ENCODE peak calls at places on chromosomes 12 and 14, in ten cellular contexts. One of them, this sample, is unnamed.

GRCh38 chr14:74608959-74609611 is 3.0 kb downstream of the LTBP2 start:
- DNase-seq in M059J: peak
- DNase-seq in NCI-H69: peak
- DNase-seq in skeletal muscle cell: no peak
- DNase-seq in stimulated activated CD8-positive, alpha-beta memory T cell treated with anti-CD3 and anti-CD28 coated beads, Interleukin-15, amount 100 ng/mL, for 4 hours: peak
- DNase-seq in midbrain: peak
- DNase-seq in fibroblast of pulmonary artery: peak
- DNase-seq in effector CD4-positive, alpha-beta T cell: peak
- DNase-seq in LoVo: peak
- DNase-seq in cardiac fibroblast: peak
- DNase-seq in this sample: peak

GRCh38 chr12:120853188-120853587 is 51.0 kb downstream of the SPPL3 start:
- DNase-seq in M059J: peak
- DNase-seq in NCI-H69: no peak
- DNase-seq in skeletal muscle cell: no peak
- DNase-seq in stimulated activated CD8-positive, alpha-beta memory T cell treated with anti-CD3 and anti-CD28 coated beads, Interleukin-15, amount 100 ng/mL, for 4 hours: no peak
- DNase-seq in midbrain: no peak
- DNase-seq in fibroblast of pulmonary artery: peak
- DNase-seq in effector CD4-positive, alpha-beta T cell: no peak
- DNase-seq in LoVo: no peak
- DNase-seq in cardiac fibroblast: peak
- DNase-seq in this sample: no peak

GRCh38 chr14:71354801-71355200 is 447.5 kb downstream of the PCNX1 start:
- DNase-seq in M059J: peak
- DNase-seq in NCI-H69: no peak
- DNase-seq in skeletal muscle cell: no peak
- DNase-seq in stimulated activated CD8-positive, alpha-beta memory T cell treated with anti-CD3 and anti-CD28 coated beads, Interleukin-15, amount 100 ng/mL, for 4 hours: no peak
- DNase-seq in midbrain: no peak
- DNase-seq in fibroblast of pulmonary artery: peak
- DNase-seq in effector CD4-positive, alpha-beta T cell: no peak
- DNase-seq in LoVo: no peak
- DNase-seq in cardiac fibroblast: no peak
- DNase-seq in this sample: no peak

GRCh38 chr12:78951746-78952532 is 87.4 kb downstream of the SYT1 start:
- DNase-seq in M059J: peak
- DNase-seq in NCI-H69: peak
- DNase-seq in skeletal muscle cell: no peak
- DNase-seq in stimulated activated CD8-positive, alpha-beta memory T cell treated with anti-CD3 and anti-CD28 coated beads, Interleukin-15, amount 100 ng/mL, for 4 hours: no peak
- DNase-seq in midbrain: no peak
- DNase-seq in fibroblast of pulmonary artery: peak
- DNase-seq in effector CD4-positive, alpha-beta T cell: no peak
- DNase-seq in LoVo: no peak
- DNase-seq in cardiac fibroblast: no peak
- DNase-seq in this sample: peak

GRCh38 chr14:55901281-55901680 is 216.9 kb upstream of the PELI2 start:
- DNase-seq in M059J: no peak
- DNase-seq in NCI-H69: no peak
- DNase-seq in skeletal muscle cell: no peak
- DNase-seq in stimulated activated CD8-positive, alpha-beta memory T cell treated with anti-CD3 and anti-CD28 coated beads, Interleukin-15, amount 100 ng/mL, for 4 hours: no peak
- DNase-seq in midbrain: no peak
- DNase-seq in fibroblast of pulmonary artery: no peak
- DNase-seq in effector CD4-positive, alpha-beta T cell: no peak
- DNase-seq in LoVo: no peak
- DNase-seq in cardiac fibroblast: no peak
- DNase-seq in this sample: no peak

GRCh38 chr12:59007620-59008019 is 87.3 kb upstream of the LRIG3 start:
- DNase-seq in M059J: peak
- DNase-seq in NCI-H69: no peak
- DNase-seq in skeletal muscle cell: no peak
- DNase-seq in stimulated activated CD8-positive, alpha-beta memory T cell treated with anti-CD3 and anti-CD28 coated beads, Interleukin-15, amount 100 ng/mL, for 4 hours: no peak
- DNase-seq in midbrain: no peak
- DNase-seq in fibroblast of pulmonary artery: no peak
- DNase-seq in effector CD4-positive, alpha-beta T cell: no peak
- DNase-seq in LoVo: no peak
- DNase-seq in cardiac fibroblast: no peak
- DNase-seq in this sample: no peak

GRCh38 chr14:68373124-68373646 is 419.7 kb downstream of the ZFP36L1 start:
- DNase-seq in M059J: no peak
- DNase-seq in NCI-H69: no peak
- DNase-seq in skeletal muscle cell: no peak
- DNase-seq in stimulated activated CD8-positive, alpha-beta memory T cell treated with anti-CD3 and anti-CD28 coated beads, Interleukin-15, amount 100 ng/mL, for 4 hours: no peak
- DNase-seq in midbrain: no peak
- DNase-seq in fibroblast of pulmonary artery: no peak
- DNase-seq in effector CD4-positive, alpha-beta T cell: no peak
- DNase-seq in LoVo: no peak
- DNase-seq in cardiac fibroblast: no peak
- DNase-seq in this sample: no peak

GRCh38 chr12:21054334-21054733 is 76.7 kb upstream of the SLCO1B1 start:
- DNase-seq in M059J: peak
- DNase-seq in NCI-H69: no peak
- DNase-seq in skeletal muscle cell: no peak
- DNase-seq in stimulated activated CD8-positive, alpha-beta memory T cell treated with anti-CD3 and anti-CD28 coated beads, Interleukin-15, amount 100 ng/mL, for 4 hours: no peak
- DNase-seq in midbrain: no peak
- DNase-seq in fibroblast of pulmonary artery: peak
- DNase-seq in effector CD4-positive, alpha-beta T cell: no peak
- DNase-seq in LoVo: no peak
- DNase-seq in cardiac fibroblast: no peak
- DNase-seq in this sample: no peak

GRCh38 chr12:1594045-1594294 is 411 bp downstream of the FBXL14 start:
- DNase-seq in M059J: peak
- DNase-seq in NCI-H69: peak
- DNase-seq in skeletal muscle cell: no peak
- DNase-seq in stimulated activated CD8-positive, alpha-beta memory T cell treated with anti-CD3 and anti-CD28 coated beads, Interleukin-15, amount 100 ng/mL, for 4 hours: no peak
- DNase-seq in midbrain: no peak
- DNase-seq in fibroblast of pulmonary artery: no peak
- DNase-seq in effector CD4-positive, alpha-beta T cell: no peak
- DNase-seq in LoVo: no peak
- DNase-seq in cardiac fibroblast: peak
- DNase-seq in this sample: no peak

GRCh38 chr12:31749024-31749704 is 20.3 kb upstream of the AMN1 start:
- DNase-seq in M059J: peak
- DNase-seq in NCI-H69: peak
- DNase-seq in skeletal muscle cell: peak
- DNase-seq in stimulated activated CD8-positive, alpha-beta memory T cell treated with anti-CD3 and anti-CD28 coated beads, Interleukin-15, amount 100 ng/mL, for 4 hours: peak
- DNase-seq in midbrain: no peak
- DNase-seq in fibroblast of pulmonary artery: peak
- DNase-seq in effector CD4-positive, alpha-beta T cell: peak
- DNase-seq in LoVo: peak
- DNase-seq in cardiac fibroblast: peak
- DNase-seq in this sample: peak

GRCh38 chr14:91094772-91095171 is 19.1 kb upstream of the DGLUCY start:
- DNase-seq in M059J: no peak
- DNase-seq in NCI-H69: no peak
- DNase-seq in skeletal muscle cell: no peak
- DNase-seq in stimulated activated CD8-positive, alpha-beta memory T cell treated with anti-CD3 and anti-CD28 coated beads, Interleukin-15, amount 100 ng/mL, for 4 hours: no peak
- DNase-seq in midbrain: no peak
- DNase-seq in fibroblast of pulmonary artery: no peak
- DNase-seq in effector CD4-positive, alpha-beta T cell: no peak
- DNase-seq in LoVo: no peak
- DNase-seq in cardiac fibroblast: no peak
- DNase-seq in this sample: no peak

GRCh38 chr14:91545946-91546716 is 36.0 kb upstream of the PPP4R3A start:
- DNase-seq in M059J: no peak
- DNase-seq in NCI-H69: no peak
- DNase-seq in skeletal muscle cell: no peak
- DNase-seq in stimulated activated CD8-positive, alpha-beta memory T cell treated with anti-CD3 and anti-CD28 coated beads, Interleukin-15, amount 100 ng/mL, for 4 hours: no peak
- DNase-seq in midbrain: no peak
- DNase-seq in fibroblast of pulmonary artery: no peak
- DNase-seq in effector CD4-positive, alpha-beta T cell: no peak
- DNase-seq in LoVo: no peak
- DNase-seq in cardiac fibroblast: peak
- DNase-seq in this sample: no peak

GRCh38 chr14:68222726-68223125 is 403.1 kb downstream of the RAD51B start:
- DNase-seq in M059J: no peak
- DNase-seq in NCI-H69: no peak
- DNase-seq in skeletal muscle cell: no peak
- DNase-seq in stimulated activated CD8-positive, alpha-beta memory T cell treated with anti-CD3 and anti-CD28 coated beads, Interleukin-15, amount 100 ng/mL, for 4 hours: no peak
- DNase-seq in midbrain: no peak
- DNase-seq in fibroblast of pulmonary artery: no peak
- DNase-seq in effector CD4-positive, alpha-beta T cell: no peak
- DNase-seq in LoVo: no peak
- DNase-seq in cardiac fibroblast: no peak
- DNase-seq in this sample: no peak

GRCh38 chr14:105563347-105563737 is 37.0 kb downstream of the TMEM121 start:
- DNase-seq in M059J: no peak
- DNase-seq in NCI-H69: no peak
- DNase-seq in skeletal muscle cell: no peak
- DNase-seq in stimulated activated CD8-positive, alpha-beta memory T cell treated with anti-CD3 and anti-CD28 coated beads, Interleukin-15, amount 100 ng/mL, for 4 hours: no peak
- DNase-seq in midbrain: no peak
- DNase-seq in fibroblast of pulmonary artery: no peak
- DNase-seq in effector CD4-positive, alpha-beta T cell: no peak
- DNase-seq in LoVo: no peak
- DNase-seq in cardiac fibroblast: no peak
- DNase-seq in this sample: no peak

GRCh38 chr12:77003244-77003643 is 62.1 kb downstream of the E2F7 start:
- DNase-seq in M059J: no peak
- DNase-seq in NCI-H69: no peak
- DNase-seq in skeletal muscle cell: no peak
- DNase-seq in stimulated activated CD8-positive, alpha-beta memory T cell treated with anti-CD3 and anti-CD28 coated beads, Interleukin-15, amount 100 ng/mL, for 4 hours: no peak
- DNase-seq in midbrain: no peak
- DNase-seq in fibroblast of pulmonary artery: no peak
- DNase-seq in effector CD4-positive, alpha-beta T cell: no peak
- DNase-seq in LoVo: no peak
- DNase-seq in cardiac fibroblast: no peak
- DNase-seq in this sample: no peak

GRCh38 chr12:43858096-43858495 is 22.2 kb downstream of the TMEM117 start:
- DNase-seq in M059J: no peak
- DNase-seq in NCI-H69: peak
- DNase-seq in skeletal muscle cell: no peak
- DNase-seq in stimulated activated CD8-positive, alpha-beta memory T cell treated with anti-CD3 and anti-CD28 coated beads, Interleukin-15, amount 100 ng/mL, for 4 hours: no peak
- DNase-seq in midbrain: no peak
- DNase-seq in fibroblast of pulmonary artery: no peak
- DNase-seq in effector CD4-positive, alpha-beta T cell: no peak
- DNase-seq in LoVo: no peak
- DNase-seq in cardiac fibroblast: no peak
- DNase-seq in this sample: no peak

GRCh38 chr14:89294060-89294459 is 123.0 kb downstream of the FOXN3 start:
- DNase-seq in M059J: no peak
- DNase-seq in NCI-H69: no peak
- DNase-seq in skeletal muscle cell: no peak
- DNase-seq in stimulated activated CD8-positive, alpha-beta memory T cell treated with anti-CD3 and anti-CD28 coated beads, Interleukin-15, amount 100 ng/mL, for 4 hours: no peak
- DNase-seq in midbrain: no peak
- DNase-seq in fibroblast of pulmonary artery: no peak
- DNase-seq in effector CD4-positive, alpha-beta T cell: no peak
- DNase-seq in LoVo: no peak
- DNase-seq in cardiac fibroblast: no peak
- DNase-seq in this sample: no peak

GRCh38 chr12:62840311-62840710 is 94.6 kb downstream of the PPM1H start:
- DNase-seq in M059J: no peak
- DNase-seq in NCI-H69: no peak
- DNase-seq in skeletal muscle cell: peak
- DNase-seq in stimulated activated CD8-positive, alpha-beta memory T cell treated with anti-CD3 and anti-CD28 coated beads, Interleukin-15, amount 100 ng/mL, for 4 hours: no peak
- DNase-seq in midbrain: no peak
- DNase-seq in fibroblast of pulmonary artery: no peak
- DNase-seq in effector CD4-positive, alpha-beta T cell: no peak
- DNase-seq in LoVo: no peak
- DNase-seq in cardiac fibroblast: no peak
- DNase-seq in this sample: no peak

GRCh38 chr12:113860059-113860820 is 105.9 kb downstream of the RBM19 start:
- DNase-seq in M059J: no peak
- DNase-seq in NCI-H69: peak
- DNase-seq in skeletal muscle cell: no peak
- DNase-seq in stimulated activated CD8-positive, alpha-beta memory T cell treated with anti-CD3 and anti-CD28 coated beads, Interleukin-15, amount 100 ng/mL, for 4 hours: no peak
- DNase-seq in midbrain: no peak
- DNase-seq in fibroblast of pulmonary artery: no peak
- DNase-seq in effector CD4-positive, alpha-beta T cell: no peak
- DNase-seq in LoVo: no peak
- DNase-seq in cardiac fibroblast: no peak
- DNase-seq in this sample: peak

GRCh38 chr12:55659486-55660385 is 23.0 kb downstream of the OR10P1 start:
- DNase-seq in M059J: peak
- DNase-seq in NCI-H69: peak
- DNase-seq in skeletal muscle cell: no peak
- DNase-seq in stimulated activated CD8-positive, alpha-beta memory T cell treated with anti-CD3 and anti-CD28 coated beads, Interleukin-15, amount 100 ng/mL, for 4 hours: no peak
- DNase-seq in midbrain: no peak
- DNase-seq in fibroblast of pulmonary artery: peak
- DNase-seq in effector CD4-positive, alpha-beta T cell: no peak
- DNase-seq in LoVo: peak
- DNase-seq in cardiac fibroblast: peak
- DNase-seq in this sample: peak

GRCh38 chr14:77040995-77041744 is 12.7 kb upstream of the IRF2BPL start:
- DNase-seq in M059J: no peak
- DNase-seq in NCI-H69: peak
- DNase-seq in skeletal muscle cell: no peak
- DNase-seq in stimulated activated CD8-positive, alpha-beta memory T cell treated with anti-CD3 and anti-CD28 coated beads, Interleukin-15, amount 100 ng/mL, for 4 hours: no peak
- DNase-seq in midbrain: peak
- DNase-seq in fibroblast of pulmonary artery: no peak
- DNase-seq in effector CD4-positive, alpha-beta T cell: peak
- DNase-seq in LoVo: no peak
- DNase-seq in cardiac fibroblast: no peak
- DNase-seq in this sample: no peak

GRCh38 chr12:19388131-19388549 is 51.2 kb upstream of the AEBP2 start:
- DNase-seq in M059J: no peak
- DNase-seq in NCI-H69: no peak
- DNase-seq in skeletal muscle cell: peak
- DNase-seq in stimulated activated CD8-positive, alpha-beta memory T cell treated with anti-CD3 and anti-CD28 coated beads, Interleukin-15, amount 100 ng/mL, for 4 hours: no peak
- DNase-seq in midbrain: no peak
- DNase-seq in fibroblast of pulmonary artery: peak
- DNase-seq in effector CD4-positive, alpha-beta T cell: no peak
- DNase-seq in LoVo: no peak
- DNase-seq in cardiac fibroblast: peak
- DNase-seq in this sample: no peak

GRCh38 chr14:56715938-56716337 is 94.3 kb downstream of the OTX2 start:
- DNase-seq in M059J: no peak
- DNase-seq in NCI-H69: peak
- DNase-seq in skeletal muscle cell: no peak
- DNase-seq in stimulated activated CD8-positive, alpha-beta memory T cell treated with anti-CD3 and anti-CD28 coated beads, Interleukin-15, amount 100 ng/mL, for 4 hours: no peak
- DNase-seq in midbrain: no peak
- DNase-seq in fibroblast of pulmonary artery: no peak
- DNase-seq in effector CD4-positive, alpha-beta T cell: no peak
- DNase-seq in LoVo: no peak
- DNase-seq in cardiac fibroblast: no peak
- DNase-seq in this sample: peak

GRCh38 chr14:96470331-96470730 is 31.9 kb upstream of the PAPOLA start:
- DNase-seq in M059J: no peak
- DNase-seq in NCI-H69: no peak
- DNase-seq in skeletal muscle cell: no peak
- DNase-seq in stimulated activated CD8-positive, alpha-beta memory T cell treated with anti-CD3 and anti-CD28 coated beads, Interleukin-15, amount 100 ng/mL, for 4 hours: no peak
- DNase-seq in midbrain: no peak
- DNase-seq in fibroblast of pulmonary artery: no peak
- DNase-seq in effector CD4-positive, alpha-beta T cell: no peak
- DNase-seq in LoVo: no peak
- DNase-seq in cardiac fibroblast: no peak
- DNase-seq in this sample: no peak

GRCh38 chr12:31951008-31951407 is 8.2 kb upstream of the RESF1 start:
- DNase-seq in M059J: no peak
- DNase-seq in NCI-H69: no peak
- DNase-seq in skeletal muscle cell: no peak
- DNase-seq in stimulated activated CD8-positive, alpha-beta memory T cell treated with anti-CD3 and anti-CD28 coated beads, Interleukin-15, amount 100 ng/mL, for 4 hours: no peak
- DNase-seq in midbrain: no peak
- DNase-seq in fibroblast of pulmonary artery: no peak
- DNase-seq in effector CD4-positive, alpha-beta T cell: no peak
- DNase-seq in LoVo: no peak
- DNase-seq in cardiac fibroblast: no peak
- DNase-seq in this sample: no peak

GRCh38 chr14:44494125-44494524 is 13.0 kb downstream of the FSCB start:
- DNase-seq in M059J: no peak
- DNase-seq in NCI-H69: peak
- DNase-seq in skeletal muscle cell: no peak
- DNase-seq in stimulated activated CD8-positive, alpha-beta memory T cell treated with anti-CD3 and anti-CD28 coated beads, Interleukin-15, amount 100 ng/mL, for 4 hours: no peak
- DNase-seq in midbrain: no peak
- DNase-seq in fibroblast of pulmonary artery: no peak
- DNase-seq in effector CD4-positive, alpha-beta T cell: no peak
- DNase-seq in LoVo: no peak
- DNase-seq in cardiac fibroblast: no peak
- DNase-seq in this sample: no peak

GRCh38 chr12:131122631-131123030 is 168.9 kb downstream of the ADGRD1 start:
- DNase-seq in M059J: no peak
- DNase-seq in NCI-H69: no peak
- DNase-seq in skeletal muscle cell: no peak
- DNase-seq in stimulated activated CD8-positive, alpha-beta memory T cell treated with anti-CD3 and anti-CD28 coated beads, Interleukin-15, amount 100 ng/mL, for 4 hours: no peak
- DNase-seq in midbrain: no peak
- DNase-seq in fibroblast of pulmonary artery: no peak
- DNase-seq in effector CD4-positive, alpha-beta T cell: no peak
- DNase-seq in LoVo: no peak
- DNase-seq in cardiac fibroblast: no peak
- DNase-seq in this sample: no peak